ENCODE peak calls at places on chromosomes 12 and 14, in four cellular contexts. C is tibial artery, R is Daoy, L is NCI-H446 treated with DMSO at 0.1 percent for 48 hours. I is an unnamed sample.

GRCh38 chr14:74574092-74574438 is 38.0 kb downstream of the LTBP2 start:
- DNase-seq in C (no peak), R (peak; percentile 61), L (no peak), I (no peak)

GRCh38 chr12:102539651-102540553 is 59.5 kb upstream of the IGF1 start:
- DNase-seq in C (no peak), R (peak; percentile 91), L (no peak), I (no peak)

GRCh38 chr12:105104762-105105161 is 2.8 kb upstream of the WASHC4 start:
- DNase-seq in C (no peak), R (no peak), L (no peak), I (no peak)

GRCh38 chr12:4031703-4032291 is 158.6 kb upstream of the PARP11 start:
- DNase-seq in C (peak; percentile 72), R (peak; percentile 71), L (no peak), I (no peak)

GRCh38 chr12:46998811-46999368 is 80.5 kb upstream of the PCED1B start:
- DNase-seq in C (no peak), R (peak; percentile 64), L (no peak), I (no peak)

GRCh38 chr12:131917711-131918306 is 11.3 kb upstream of the PUS1 start:
- DNase-seq in C (no peak), R (no peak), L (no peak), I (no peak)

GRCh38 chr12:28242888-28243633 is 52.8 kb downstream of the CCDC91 start:
- DNase-seq in C (no peak), R (peak; percentile 72), L (no peak), I (no peak)

GRCh38 chr14:65729547-65729946 is 317.0 kb downstream of the FUT8 start:
- DNase-seq in C (no peak), R (no peak), L (no peak), I (no peak)

GRCh38 chr12:24996820-24997219 is 47.9 kb upstream of the BCAT1 start:
- DNase-seq in C (no peak), R (no peak), L (no peak), I (no peak)

GRCh38 chr12:116708826-116709756 is 28.8 kb downstream of the SPRING1 start:
- DNase-seq in C (peak; percentile 74), R (peak; percentile 61), L (peak; percentile 52), I (peak; percentile 72)

GRCh38 chr14:103889313-103890051 is 38.8 kb upstream of the TDRD9 start:
- DNase-seq in C (no peak), R (peak; percentile 74), L (no peak), I (no peak)

GRCh38 chr14:56342419-56342901 is 224.2 kb downstream of the PELI2 start:
- DNase-seq in C (no peak), R (no peak), L (no peak), I (no peak)

GRCh38 chr14:34120185-34120977 is 169.5 kb upstream of the EGLN3 start:
- DNase-seq in C (no peak), R (no peak), L (no peak), I (no peak)

GRCh38 chr14:84250863-84251262 is 1279.1 kb upstream of the FLRT2 start:
- DNase-seq in C (no peak), R (no peak), L (no peak), I (no peak)

GRCh38 chr12:89756638-89757321 is 48.1 kb upstream of the ATP2B1 start:
- DNase-seq in C (no peak), R (peak; percentile 84), L (no peak), I (no peak)

GRCh38 chr12:31431721-31432120 is 105.8 kb upstream of the SINHCAF start:
- DNase-seq in C (no peak), R (no peak), L (no peak), I (no peak)

GRCh38 chr12:121769831-121770301 is 23.6 kb downstream of the RHOF start:
- DNase-seq in C (no peak), R (no peak), L (no peak), I (no peak)